ENCODE peak calls at places on chromosomes 12 and 14, in ten cellular contexts. M is A549, E is choroid plexus epithelial cell, K is uterus, H is neural progenitor cell, N is left lung, P is left ventricle myocardium inferior, C is cardiac fibroblast, Y is stomach, G is AG04450. R is an unnamed sample.

GRCh38 chr12:1584326-1584725 is 10.1 kb downstream of the FBXL14 start:
- DNase-seq in M (no peak), E (no peak), K (no peak), H (peak), N (no peak), P (no peak), C (no peak), Y (no peak), G (no peak), R (no peak)

GRCh38 chr12:127830730-127831129 is 436.2 kb upstream of the TMEM132C start:
- DNase-seq in M (no peak), E (no peak), K (no peak), H (no peak), N (no peak), P (no peak), C (no peak), Y (no peak), G (no peak), R (no peak)

GRCh38 chr12:123614531-123614930 is 12.6 kb downstream of the DDX55 start:
- DNase-seq in M (no peak), E (no peak), K (peak), H (no peak), N (no peak), P (no peak), C (peak), Y (no peak), G (no peak), R (no peak)

GRCh38 chr12:131074221-131075083 is 120.7 kb downstream of the ADGRD1 start:
- DNase-seq in M (no peak), E (no peak), K (no peak), H (no peak), N (peak), P (peak), C (no peak), Y (peak), G (no peak), R (no peak)

GRCh38 chr12:64180951-64181350 is 41.1 kb downstream of the KICS2 start:
- DNase-seq in M (peak), E (peak), K (peak), H (no peak), N (no peak), P (no peak), C (peak), Y (no peak), G (no peak), R (peak)

GRCh38 chr12:116528067-116528466 is 31.1 kb upstream of the MAP1LC3B2 start:
- DNase-seq in M (peak), E (peak), K (no peak), H (no peak), N (no peak), P (no peak), C (peak), Y (no peak), G (no peak), R (peak)

GRCh38 chr14:64447890-64448667 is 17.2 kb upstream of the AKAP5 start:
- DNase-seq in M (no peak), E (peak), K (no peak), H (no peak), N (no peak), P (no peak), C (no peak), Y (no peak), G (no peak), R (peak)

GRCh38 chr14:101808020-101808641 is 46.6 kb downstream of the PPP2R5C start:
- DNase-seq in M (peak), E (no peak), K (no peak), H (peak), N (no peak), P (no peak), C (no peak), Y (no peak), G (no peak), R (no peak)

GRCh38 chr12:118618695-118619094 is 242.3 kb downstream of the SUDS3 start:
- DNase-seq in M (no peak), E (no peak), K (no peak), H (no peak), N (no peak), P (no peak), C (no peak), Y (no peak), G (no peak), R (no peak)

GRCh38 chr12:3201741-3202500 is 124.7 kb downstream of the TSPAN9 start:
- DNase-seq in M (no peak), E (no peak), K (no peak), H (no peak), N (no peak), P (peak), C (no peak), Y (no peak), G (no peak), R (no peak)

GRCh38 chr12:64670039-64670438 is 59.7 kb downstream of the RASSF3 start:
- DNase-seq in M (no peak), E (no peak), K (no peak), H (no peak), N (no peak), P (no peak), C (no peak), Y (no peak), G (no peak), R (no peak)

GRCh38 chr12:66335746-66336145 is 33.5 kb downstream of the HELB start:
- DNase-seq in M (no peak), E (no peak), K (no peak), H (no peak), N (no peak), P (no peak), C (no peak), Y (no peak), G (no peak), R (no peak)

GRCh38 chr14:59055439-59056045 is 132.9 kb upstream of the DAAM1 start:
- DNase-seq in M (peak), E (peak), K (no peak), H (peak), N (no peak), P (no peak), C (peak), Y (peak), G (peak), R (peak)

DNA sequence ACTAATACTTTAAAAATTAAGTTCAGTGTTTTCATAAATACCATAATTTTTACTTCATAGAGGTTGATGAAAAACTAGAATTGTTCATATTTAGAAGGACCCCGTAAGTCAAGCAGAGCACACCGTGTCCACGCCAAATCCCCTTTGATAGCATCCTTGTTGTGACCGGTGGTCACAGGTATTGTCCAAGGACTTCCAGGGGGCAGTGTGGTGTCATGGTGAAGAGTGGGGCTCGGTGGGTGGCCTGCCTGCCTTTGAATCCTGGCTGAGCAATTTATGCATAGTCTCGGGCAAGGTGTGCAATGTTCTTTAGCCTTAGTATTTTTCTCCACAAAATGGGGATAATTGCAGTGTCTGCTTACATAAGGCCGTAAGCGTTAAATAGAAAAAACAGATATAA is 169.9 kb downstream of the KTN1 start:
- DNase-seq in M (no peak), E (no peak), K (no peak), H (no peak), N (no peak), P (no peak), C (no peak), Y (no peak), G (no peak), R (no peak)
- TF ChIP-seq CTCF in M (no peak), E (no peak), K (no peak), H (peak), N (no peak), P (no peak), C (no peak), Y (no peak), G (no peak), R (no peak)

GRCh38 chr12:15534322-15534721 is 212.0 kb downstream of the PTPRO start:
- DNase-seq in M (no peak), E (peak), K (no peak), H (no peak), N (no peak), P (no peak), C (no peak), Y (no peak), G (no peak), R (peak)
- H3K4me3 ChIP-seq in M (no peak), E (no peak), K (no peak), H (no peak), N (no peak), P (no peak), C (no peak), Y (no peak), G (no peak), R (no peak)

GRCh38 chr14:23137221-23138172 is 18.4 kb upstream of the CEBPE start:
- DNase-seq in M (no peak), E (no peak), K (no peak), H (no peak), N (no peak), P (no peak), C (no peak), Y (peak), G (no peak), R (no peak)
- TF ChIP-seq CTCF in M (no peak), E (no peak), K (no peak), H (no peak), N (no peak), P (no peak), C (no peak), Y (no peak), G (no peak), R (no peak)

GRCh38 chr12:120367252-120367923 is 1.6 kb downstream of the MSI1 start:
- DNase-seq in M (peak), E (peak), K (no peak), H (peak), N (no peak), P (no peak), C (no peak), Y (no peak), G (no peak), R (no peak)
- H3K4me3 ChIP-seq in M (no peak), E (no peak), K (peak), H (peak), N (peak), P (peak), C (no peak), Y (peak), G (no peak), R (no peak)

DNA sequence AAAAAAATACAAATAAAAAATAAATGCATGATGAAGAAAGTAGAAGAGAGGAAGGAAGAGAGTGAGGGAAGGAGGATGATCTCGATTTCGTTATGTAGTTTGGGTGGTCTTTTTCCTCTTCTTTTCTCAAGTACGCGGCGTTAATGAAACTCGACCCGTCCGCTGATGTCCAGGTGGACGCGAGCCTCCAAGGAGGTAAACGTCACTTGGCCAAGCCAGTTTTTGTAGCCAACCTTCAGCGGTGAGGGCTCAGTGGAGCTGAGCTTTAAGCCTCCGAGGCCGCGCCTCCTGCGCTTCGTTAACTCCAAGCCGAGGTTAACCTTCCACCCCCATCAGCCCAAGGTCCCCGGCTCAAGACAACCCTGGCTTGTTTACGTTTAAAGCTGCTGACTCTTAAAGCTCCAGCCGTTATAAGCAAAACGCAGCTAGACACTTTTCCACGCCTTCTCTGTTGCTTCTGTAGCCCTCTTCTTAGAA is 736 bp upstream of the ITPR2 start:
- DNase-seq in M (peak), E (peak), K (peak), H (peak), N (peak), P (no peak), C (peak), Y (peak), G (no peak), R (peak)
- TF ChIP-seq CTCF in M (no peak), E (no peak), K (no peak), H (no peak), N (no peak), P (no peak), C (no peak), Y (no peak), G (no peak), R (no peak)

DNA sequence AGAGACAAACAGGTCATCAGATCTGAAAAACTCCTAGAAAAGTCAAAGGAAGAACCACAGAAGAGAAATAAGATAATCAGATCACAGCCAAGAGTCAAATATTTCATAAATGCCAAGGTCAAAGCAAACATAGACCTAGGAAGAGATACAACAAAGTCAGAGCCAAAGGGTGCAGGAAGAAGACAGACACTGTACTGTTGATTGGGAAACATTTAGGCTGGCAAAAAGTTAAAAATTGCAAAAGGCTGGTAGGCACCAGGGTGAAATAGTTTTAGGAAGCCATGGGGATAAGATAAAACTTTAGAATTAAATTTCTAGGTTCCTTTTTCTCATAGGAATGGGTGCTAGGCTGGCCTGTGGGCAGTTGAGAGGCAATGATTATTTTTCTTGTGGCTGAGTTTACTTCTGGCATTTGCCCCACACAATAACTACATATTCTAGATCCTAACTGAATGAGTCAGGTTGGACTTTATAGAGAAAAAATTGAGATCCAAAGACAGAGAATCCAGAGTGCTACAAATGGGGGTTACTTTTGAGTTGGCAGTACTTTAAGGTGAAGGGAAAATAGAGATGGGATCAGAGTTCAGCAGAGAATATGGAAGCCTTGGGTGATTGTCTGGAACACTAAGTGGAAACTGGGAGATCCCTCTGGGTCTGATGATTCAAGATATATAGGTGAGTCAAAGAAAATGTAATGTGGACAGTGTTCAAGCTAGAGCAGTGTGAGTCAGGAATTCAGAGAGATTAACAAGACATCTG is 215.5 kb downstream of the C12orf50 start:
- DNase-seq in M (peak), E (peak), K (no peak), H (no peak), N (no peak), P (no peak), C (peak), Y (no peak), G (peak), R (peak)
- H3K4me3 ChIP-seq in M (no peak), E (no peak), K (no peak), H (no peak), N (no peak), P (no peak), C (no peak), Y (no peak), G (no peak), R (no peak)

GRCh38 chr12:95848575-95849388 is 10.0 kb upstream of the SNRPF start:
- DNase-seq in M (peak), E (peak), K (no peak), H (peak), N (no peak), P (no peak), C (peak), Y (peak), G (no peak), R (peak)
- TF ChIP-seq CTCF in M (peak), E (peak), K (no peak), H (peak), N (peak), P (peak), C (peak), Y (no peak), G (peak), R (peak)

DNA sequence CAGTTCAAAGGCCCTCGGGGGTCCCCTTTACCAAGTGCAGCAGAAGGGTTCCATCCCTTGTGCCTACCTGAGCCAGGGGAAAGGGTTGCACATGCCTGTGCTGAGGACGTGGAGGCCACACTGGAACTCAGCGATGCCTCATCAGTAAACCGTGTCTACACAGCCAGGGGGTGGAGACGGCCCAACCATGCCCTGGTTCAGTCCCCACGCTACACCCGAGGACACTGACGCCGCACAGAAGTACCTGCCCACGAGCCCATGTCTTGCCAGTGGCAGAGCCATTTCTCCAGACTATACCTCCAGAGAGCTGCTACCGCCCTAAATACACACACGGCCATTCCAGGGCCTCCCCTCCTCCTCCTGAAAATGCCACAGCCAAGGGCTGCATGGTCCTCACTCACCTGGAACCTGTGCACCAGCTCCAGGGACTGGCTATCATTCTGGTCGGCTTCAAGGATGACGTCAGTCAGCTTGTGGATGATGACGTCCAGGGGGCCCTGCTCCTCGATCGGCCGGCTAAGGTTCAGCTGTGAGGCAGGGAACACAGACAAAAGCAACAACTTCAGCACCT is 93.4 kb downstream of the CHGA start:
- DNase-seq in M (no peak), E (no peak), K (no peak), H (no peak), N (no peak), P (no peak), C (no peak), Y (no peak), G (no peak), R (no peak)
- H3K4me3 ChIP-seq in M (no peak), E (no peak), K (no peak), H (no peak), N (no peak), P (no peak), C (no peak), Y (no peak), G (no peak), R (no peak)

DNA sequence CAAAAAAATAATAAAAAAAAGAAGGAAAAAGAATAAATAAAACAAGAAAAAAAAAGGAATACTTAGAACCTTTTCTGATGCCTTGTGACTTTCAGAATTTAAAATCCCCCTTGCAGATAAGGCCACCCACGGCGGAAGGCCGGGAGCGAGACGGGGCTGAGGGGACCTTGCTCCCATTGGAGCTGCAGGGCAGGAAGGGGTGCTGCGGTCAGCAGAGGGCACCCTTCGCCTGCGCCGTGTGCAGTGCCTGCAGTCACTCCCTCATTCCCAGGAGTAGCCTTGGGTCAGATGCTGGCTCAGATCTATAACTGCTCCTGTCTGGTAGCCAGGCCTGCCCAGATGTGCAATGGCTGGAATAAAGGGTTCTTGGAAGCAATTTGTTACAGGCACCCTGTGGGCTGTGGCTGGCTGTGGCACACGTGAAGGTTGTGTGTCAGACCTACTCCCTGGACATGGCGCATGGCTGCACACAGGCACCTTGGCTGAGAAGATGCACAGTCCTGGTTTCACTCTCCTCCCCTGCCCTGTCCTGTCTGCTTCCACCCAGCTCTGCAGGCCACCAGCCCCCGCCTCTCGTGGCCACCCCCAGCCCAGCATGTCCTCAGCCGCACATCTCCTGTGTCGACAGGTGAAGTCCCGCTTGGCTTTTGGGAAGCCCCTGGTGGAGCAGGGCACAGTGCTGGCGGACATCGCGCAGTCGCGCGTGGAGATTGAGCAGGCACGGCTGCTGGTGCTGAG is 13.4 kb upstream of the ALDH2 start:
- DNase-seq in M (peak), E (peak), K (peak), H (peak), N (peak), P (peak), C (peak), Y (peak), G (peak), R (peak)
- TF ChIP-seq CTCF in M (peak), E (peak), K (peak), H (peak), N (peak), P (peak), C (peak), Y (no peak), G (peak), R (peak)

GRCh38 chr12:48816148-48816854 is 2.0 kb upstream of the CACNB3 start:
- DNase-seq in M (no peak), E (peak), K (no peak), H (no peak), N (no peak), P (no peak), C (no peak), Y (peak), G (no peak), R (no peak)
- H3K4me3 ChIP-seq in M (peak), E (peak), K (peak), H (peak), N (peak), P (peak), C (peak), Y (peak), G (peak), R (peak)